ENCODE peak calls at places on chromosomes 4 and X, in four cellular contexts. X, K, E and Z are unnamed samples.

GRCh38 chrX:121254336-121254735 is 206.9 kb downstream of the GLUD2 start:
- DNase-seq in X (no peak), K (no peak), E (peak), Z (no peak)

GRCh38 chr4:183960021-183960420 is 54.9 kb downstream of the STOX2 start:
- DNase-seq in X (peak), K (peak), E (no peak), Z (peak)

GRCh38 chr4:73152893-73153292 is 83.4 kb upstream of the COX18 start:
- DNase-seq in X (no peak), K (no peak), E (no peak), Z (no peak)

GRCh38 chr4:164815711-164816110 is 61.3 kb upstream of the APELA start:
- DNase-seq in X (no peak), K (no peak), E (no peak), Z (no peak)

GRCh38 chr4:3204021-3204431 is 44.9 kb upstream of the MSANTD1 start:
- DNase-seq in X (no peak), K (no peak), E (peak), Z (no peak)

GRCh38 chr4:56227301-56227835 is 159.9 kb downstream of the AASDH start:
- DNase-seq in X (no peak), K (no peak), E (no peak), Z (no peak)

GRCh38 chr4:47674173-47674572 is 163.7 kb downstream of the CORIN start:
- DNase-seq in X (no peak), K (no peak), E (no peak), Z (no peak)

GRCh38 chrX:150365953-150366911 is 3.1 kb downstream of the MAMLD1 start:
- DNase-seq in X (no peak), K (peak), E (no peak), Z (peak)

GRCh38 chrX:48761674-48762471 is at the start of gene GLOD5:
- DNase-seq in X (no peak), K (peak), E (peak), Z (peak)

GRCh38 chr4:4694296-4694772 is 152.5 kb upstream of the STX18 start:
- DNase-seq in X (peak), K (peak), E (peak), Z (peak)

GRCh38 chr4:16626945-16627344 is 271.5 kb downstream of the LDB2 start:
- DNase-seq in X (no peak), K (no peak), E (no peak), Z (no peak)

GRCh38 chr4:40328383-40328782 is 6.8 kb upstream of the CHRNA9 start:
- DNase-seq in X (no peak), K (no peak), E (no peak), Z (no peak)

GRCh38 chr4:71711044-71711984 is 72.6 kb downstream of the GC start:
- DNase-seq in X (no peak), K (no peak), E (no peak), Z (no peak)

GRCh38 chr4:101306225-101306624 is 41.1 kb downstream of the PPP3CA start:
- DNase-seq in X (no peak), K (no peak), E (no peak), Z (no peak)

GRCh38 chr4:56681158-56681848 is at the start of gene HOPX:
- DNase-seq in X (no peak), K (no peak), E (no peak), Z (no peak)

GRCh38 chr4:7425591-7426468 is 8.9 kb downstream of the PSAPL1 start:
- DNase-seq in X (no peak), K (peak), E (no peak), Z (no peak)

GRCh38 chrX:50492720-50493119 is 22.1 kb upstream of the DGKK start:
- DNase-seq in X (no peak), K (no peak), E (no peak), Z (no peak)

GRCh38 chrX:11266329-11266830 is 26.8 kb upstream of the AMELX start:
- DNase-seq in X (no peak), K (no peak), E (no peak), Z (peak)

GRCh38 chr4:41396214-41396613 is 139.5 kb downstream of the UCHL1 start:
- DNase-seq in X (no peak), K (no peak), E (no peak), Z (no peak)

GRCh38 chr4:38387348-38387747 is 276.7 kb upstream of the KLF3 start:
- DNase-seq in X (no peak), K (no peak), E (peak), Z (no peak)

GRCh38 chrX:49155243-49155899 is 7.2 kb upstream of the MAGIX start:
- DNase-seq in X (peak), K (peak), E (no peak), Z (peak)

GRCh38 chrX:117839544-117839943 is 277.1 kb downstream of the KLHL13 start:
- DNase-seq in X (no peak), K (no peak), E (no peak), Z (peak)

GRCh38 chrX:155048997-155049619 is 21.8 kb downstream of the CMC4 start:
- DNase-seq in X (peak), K (peak), E (peak), Z (peak)

GRCh38 chrX:154758696-154759095 is 4.0 kb upstream of the DKC1 start:
- DNase-seq in X (no peak), K (no peak), E (no peak), Z (no peak)

GRCh38 chr4:15020502-15021286 is 18.4 kb downstream of the CPEB2 start:
- DNase-seq in X (no peak), K (no peak), E (no peak), Z (no peak)

GRCh38 chrX:135484636-135485289 is 35.7 kb upstream of the INTS6L start:
- DNase-seq in X (no peak), K (no peak), E (peak), Z (peak)

GRCh38 chr4:164571593-164572385 is 182.1 kb upstream of the SMIM31 start:
- DNase-seq in X (no peak), K (no peak), E (no peak), Z (no peak)

GRCh38 chr4:45692131-45692530 is 431.7 kb downstream of the GABRG1 start:
- DNase-seq in X (no peak), K (no peak), E (no peak), Z (no peak)

GRCh38 chr4:56388311-56388710 is 1.0 kb upstream of the AASDH start:
- DNase-seq in X (no peak), K (no peak), E (no peak), Z (peak)

GRCh38 chr4:19748470-19748869 is 503.2 kb upstream of the SLIT2 start:
- DNase-seq in X (no peak), K (no peak), E (no peak), Z (no peak)

GRCh38 chrX:40105016-40105790 is 7.4 kb upstream of the BCOR start:
- DNase-seq in X (peak), K (peak), E (no peak), Z (peak)

GRCh38 chr4:56768772-56769171 is 52.7 kb downstream of the SPINK2 start:
- DNase-seq in X (no peak), K (no peak), E (no peak), Z (no peak)

GRCh38 chr4:57763070-57763469 is 652.9 kb upstream of the IGFBP7 start:
- DNase-seq in X (no peak), K (no peak), E (no peak), Z (peak)

GRCh38 chr4:85928775-85929585 is 430.9 kb downstream of the MAPK10 start:
- DNase-seq in X (no peak), K (no peak), E (peak), Z (no peak)

GRCh38 chr4:110485452-110485851 is 9.5 kb downstream of the ENPEP start:
- DNase-seq in X (no peak), K (no peak), E (no peak), Z (no peak)

GRCh38 chr4:110480741-110481271 is 4.9 kb downstream of the ENPEP start:
- DNase-seq in X (no peak), K (no peak), E (no peak), Z (no peak)

GRCh38 chr4:110484767-110485166 is 8.8 kb downstream of the ENPEP start:
- DNase-seq in X (no peak), K (no peak), E (no peak), Z (no peak)

GRCh38 chr4:110484029-110484428 is 8.1 kb downstream of the ENPEP start:
- DNase-seq in X (no peak), K (no peak), E (no peak), Z (no peak)

DNA sequence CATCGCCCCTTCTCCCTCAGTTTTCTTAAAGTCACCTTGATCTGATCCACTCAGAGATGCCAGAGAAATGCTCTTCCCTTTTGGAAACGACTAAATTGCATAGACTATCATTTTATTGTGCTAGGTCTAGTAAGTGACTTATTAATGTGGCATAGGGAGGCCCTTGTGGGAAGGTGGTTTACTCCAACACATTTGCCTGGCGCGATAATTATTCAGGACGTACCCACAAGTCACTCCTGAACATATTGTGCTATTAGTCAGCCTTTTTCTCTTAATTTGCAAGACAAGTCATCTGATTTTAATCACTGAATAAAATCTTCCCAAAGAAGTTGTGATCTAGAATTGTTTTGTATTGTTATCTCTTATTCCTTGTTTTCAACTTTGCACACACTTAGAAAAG is 7.6 kb downstream of the ENPEP start:
- DNase-seq in X (no peak), K (no peak), E (no peak), Z (no peak)
- TF ChIP-seq RNF2 in X (no peak), K (no peak), E (no peak), Z (no peak)

DNA sequence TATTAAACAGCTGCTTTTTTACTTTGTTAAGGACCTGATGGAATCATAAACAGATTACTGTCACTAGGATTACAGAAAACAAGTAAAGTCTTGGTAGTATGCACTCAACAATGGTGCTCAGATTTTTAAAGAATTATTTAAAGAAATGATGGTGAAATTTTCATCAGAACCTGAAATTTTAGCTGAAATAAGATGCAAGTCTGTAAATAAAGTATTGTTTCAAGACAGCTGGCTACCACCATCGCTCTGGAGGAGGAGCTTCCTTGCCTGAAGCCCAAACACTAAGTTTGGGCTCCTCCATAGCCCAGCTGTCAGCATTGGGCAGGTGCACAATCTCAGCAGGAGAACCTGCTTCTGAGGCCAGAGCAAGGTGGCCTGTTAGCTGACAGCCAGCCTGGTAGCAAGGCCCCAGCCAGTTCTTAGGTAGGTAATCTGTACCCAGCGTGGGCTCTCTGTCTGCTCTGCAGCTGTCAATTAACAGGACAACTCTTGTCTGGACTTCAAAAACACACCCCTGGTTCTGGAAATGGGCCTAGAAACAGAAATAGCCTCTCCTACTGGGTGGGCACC is 4.6 kb downstream of the GAB1 start:
- DNase-seq in X (no peak), K (no peak), E (no peak), Z (no peak)
- TF ChIP-seq RNF2 in X (no peak), K (no peak), E (no peak), Z (no peak)

GRCh38 chrX:123171781-123172180 is 12.3 kb upstream of the GRIA3 start:
- DNase-seq in X (no peak), K (no peak), E (no peak), Z (no peak)
- TF ChIP-seq RNF2 in X (no peak), K (no peak), E (no peak), Z (no peak)

DNA sequence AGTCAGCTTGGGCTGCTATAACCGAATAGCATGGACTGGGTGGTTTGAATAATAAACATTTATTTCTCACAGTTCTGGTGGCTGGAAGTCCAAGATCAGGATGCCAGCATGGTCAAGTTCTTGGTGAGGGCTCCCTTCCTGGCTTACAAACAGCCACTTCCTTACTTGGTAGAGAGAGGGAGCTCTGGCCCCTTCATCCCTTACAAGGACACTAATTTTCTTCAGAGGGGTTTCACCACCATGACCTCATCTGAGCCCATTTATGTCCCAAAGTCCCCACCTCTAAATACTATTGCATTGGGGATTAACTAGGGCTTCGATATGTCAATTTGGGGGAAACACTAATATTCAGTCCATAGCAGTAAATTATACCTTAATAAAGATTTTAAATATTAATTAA is 61.8 kb downstream of the CLNK start:
- DNase-seq in X (no peak), K (no peak), E (no peak), Z (peak)
- TF ChIP-seq RNF2 in X (no peak), K (no peak), E (no peak), Z (no peak)

GRCh38 chr4:141174457-141174856 is 41.2 kb upstream of the RNF150 start:
- DNase-seq in X (no peak), K (no peak), E (no peak), Z (no peak)
- TF ChIP-seq RNF2 in X (no peak), K (no peak), E (no peak), Z (no peak)